ENCODE peak calls at places on chromosomes 13 and 19, in ten cellular contexts. One of them, this sample, is unnamed.

GRCh38 chr13:105920375-105920774 is 615.1 kb downstream of the EFNB2 start:
- DNase-seq in astrocyte of the hippocampus: no peak
- DNase-seq in NCI-H1436: no peak
- DNase-seq in WTC11: no peak
- DNase-seq in choroid plexus epithelial cell: peak
- DNase-seq in GM04504: peak
- DNase-seq in GM23248: peak
- DNase-seq in activated CD4-positive, CD25-positive, alpha-beta regulatory T cell: no peak
- DNase-seq in upper lobe of right lung: no peak
- DNase-seq in effector CD4-positive, alpha-beta T cell: no peak
- DNase-seq in this sample: no peak

GRCh38 chr13:23883255-23883654 is 5.9 kb downstream of the MIPEP start:
- DNase-seq in GM04504: no peak
- DNase-seq in choroid plexus epithelial cell: no peak
- DNase-seq in WTC11: no peak
- DNase-seq in GM23248: no peak
- DNase-seq in upper lobe of right lung: no peak
- DNase-seq in NCI-H1436: no peak
- DNase-seq in astrocyte of the hippocampus: no peak
- DNase-seq in effector CD4-positive, alpha-beta T cell: no peak
- DNase-seq in activated CD4-positive, CD25-positive, alpha-beta regulatory T cell: no peak
- DNase-seq in this sample: no peak

GRCh38 chr13:110319774-110320509 is 12.9 kb downstream of the COL4A2 start:
- DNase-seq in astrocyte of the hippocampus: peak
- DNase-seq in WTC11: no peak
- DNase-seq in activated CD4-positive, CD25-positive, alpha-beta regulatory T cell: no peak
- DNase-seq in NCI-H1436: no peak
- DNase-seq in upper lobe of right lung: no peak
- DNase-seq in GM04504: no peak
- DNase-seq in GM23248: peak
- DNase-seq in effector CD4-positive, alpha-beta T cell: no peak
- DNase-seq in choroid plexus epithelial cell: peak
- DNase-seq in this sample: no peak

GRCh38 chr13:92896842-92897241 is 329.8 kb upstream of the GPC6 start:
- DNase-seq in GM04504: no peak
- DNase-seq in effector CD4-positive, alpha-beta T cell: no peak
- DNase-seq in choroid plexus epithelial cell: peak
- DNase-seq in NCI-H1436: peak
- DNase-seq in astrocyte of the hippocampus: peak
- DNase-seq in upper lobe of right lung: no peak
- DNase-seq in GM23248: peak
- DNase-seq in activated CD4-positive, CD25-positive, alpha-beta regulatory T cell: no peak
- DNase-seq in WTC11: no peak
- DNase-seq in this sample: no peak

GRCh38 chr13:57641071-57641470 is 9.5 kb downstream of the PCDH17 start:
- DNase-seq in GM23248: no peak
- DNase-seq in choroid plexus epithelial cell: no peak
- DNase-seq in GM04504: no peak
- DNase-seq in astrocyte of the hippocampus: no peak
- DNase-seq in WTC11: no peak
- DNase-seq in upper lobe of right lung: no peak
- DNase-seq in effector CD4-positive, alpha-beta T cell: no peak
- DNase-seq in NCI-H1436: no peak
- DNase-seq in activated CD4-positive, CD25-positive, alpha-beta regulatory T cell: no peak
- DNase-seq in this sample: no peak

GRCh38 chr19:15137777-15138176 is 30.6 kb downstream of the SYDE1 start:
- DNase-seq in NCI-H1436: no peak
- DNase-seq in choroid plexus epithelial cell: no peak
- DNase-seq in activated CD4-positive, CD25-positive, alpha-beta regulatory T cell: no peak
- DNase-seq in astrocyte of the hippocampus: no peak
- DNase-seq in WTC11: no peak
- DNase-seq in upper lobe of right lung: no peak
- DNase-seq in GM04504: no peak
- DNase-seq in effector CD4-positive, alpha-beta T cell: no peak
- DNase-seq in GM23248: peak
- DNase-seq in this sample: no peak

GRCh38 chr13:38421590-38422560 is 72.2 kb downstream of the UFM1 start:
- DNase-seq in activated CD4-positive, CD25-positive, alpha-beta regulatory T cell: no peak
- DNase-seq in choroid plexus epithelial cell: peak
- DNase-seq in GM23248: peak
- DNase-seq in NCI-H1436: no peak
- DNase-seq in upper lobe of right lung: no peak
- DNase-seq in astrocyte of the hippocampus: no peak
- DNase-seq in WTC11: no peak
- DNase-seq in GM04504: no peak
- DNase-seq in effector CD4-positive, alpha-beta T cell: no peak
- DNase-seq in this sample: no peak

GRCh38 chr13:63279136-63279535 is 1863.5 kb upstream of the PCDH20 start:
- DNase-seq in GM23248: no peak
- DNase-seq in upper lobe of right lung: no peak
- DNase-seq in choroid plexus epithelial cell: peak
- DNase-seq in NCI-H1436: no peak
- DNase-seq in astrocyte of the hippocampus: no peak
- DNase-seq in WTC11: no peak
- DNase-seq in effector CD4-positive, alpha-beta T cell: no peak
- DNase-seq in activated CD4-positive, CD25-positive, alpha-beta regulatory T cell: no peak
- DNase-seq in GM04504: no peak
- DNase-seq in this sample: no peak

GRCh38 chr19:47445937-47446402 is 25.7 kb downstream of the SLC8A2 start:
- DNase-seq in choroid plexus epithelial cell: no peak
- DNase-seq in effector CD4-positive, alpha-beta T cell: peak
- DNase-seq in astrocyte of the hippocampus: peak
- DNase-seq in NCI-H1436: peak
- DNase-seq in upper lobe of right lung: peak
- DNase-seq in activated CD4-positive, CD25-positive, alpha-beta regulatory T cell: peak
- DNase-seq in WTC11: peak
- DNase-seq in GM04504: no peak
- DNase-seq in GM23248: peak
- DNase-seq in this sample: peak

GRCh38 chr13:77415253-77416127 is 88.6 kb upstream of the MYCBP2 start:
- DNase-seq in astrocyte of the hippocampus: no peak
- DNase-seq in choroid plexus epithelial cell: no peak
- DNase-seq in WTC11: no peak
- DNase-seq in activated CD4-positive, CD25-positive, alpha-beta regulatory T cell: no peak
- DNase-seq in NCI-H1436: no peak
- DNase-seq in GM04504: no peak
- DNase-seq in upper lobe of right lung: no peak
- DNase-seq in GM23248: no peak
- DNase-seq in effector CD4-positive, alpha-beta T cell: no peak
- DNase-seq in this sample: no peak

GRCh38 chr13:32659736-32660135 is 73.5 kb downstream of the PDS5B start:
- DNase-seq in NCI-H1436: no peak
- DNase-seq in choroid plexus epithelial cell: peak
- DNase-seq in effector CD4-positive, alpha-beta T cell: no peak
- DNase-seq in upper lobe of right lung: no peak
- DNase-seq in GM04504: no peak
- DNase-seq in WTC11: no peak
- DNase-seq in activated CD4-positive, CD25-positive, alpha-beta regulatory T cell: no peak
- DNase-seq in astrocyte of the hippocampus: no peak
- DNase-seq in GM23248: peak
- DNase-seq in this sample: no peak

This sample was measured in NCI-H1930.